ENCODE peak calls at places on chromosomes 12 and 14, in five cellular contexts. B, N, V, J and L are unnamed samples.

GRCh38 chr14:92382677-92383076 is 59.7 kb downstream of the SLC24A4 start:
- DNase-seq in J (no peak), V (no peak), B (peak; percentile 55), N (peak; percentile 17), L (no peak)

GRCh38 chr12:66629138-66629880 is 49.6 kb downstream of the GRIP1 start:
- DNase-seq in V (no peak), N (no peak), B (no peak), J (no peak), L (no peak)

GRCh38 chr12:107027304-107028053 is 40.5 kb upstream of the MTERF2 start:
- DNase-seq in V (peak; percentile 96), B (peak; percentile 98), N (peak; percentile 91), J (peak; percentile 96), L (no peak)

GRCh38 chr14:104824353-104824997 is 23.6 kb downstream of the ZBTB42 start:
- DNase-seq in B (no peak), J (no peak), V (no peak), N (no peak), L (no peak)

GRCh38 chr14:101492716-101493115 is 68.6 kb upstream of the DIO3 start:
- DNase-seq in V (no peak), N (no peak), J (no peak), B (no peak), L (no peak)

GRCh38 chr12:115172521-115172920 is 488.5 kb upstream of the TBX3 start:
- DNase-seq in N (no peak), B (no peak), J (peak; percentile 83), V (peak; percentile 92), L (no peak)

GRCh38 chr12:63223128-63223527 is 72.1 kb upstream of the AVPR1A start:
- DNase-seq in N (no peak), V (no peak), J (no peak), B (no peak), L (no peak)

GRCh38 chr14:21192875-21193535 is 37.1 kb upstream of the OR5AU1 start:
- DNase-seq in J (no peak), B (no peak), N (no peak), V (peak; percentile 40), L (no peak)

GRCh38 chr14:56221392-56222128 is 103.3 kb downstream of the PELI2 start:
- DNase-seq in B (no peak), V (no peak), J (no peak), N (no peak), L (no peak)

GRCh38 chr12:33795536-33795935 is 226.8 kb upstream of the ALG10 start:
- DNase-seq in J (no peak), V (no peak), B (peak; percentile 82), N (peak; percentile 98), L (no peak)

GRCh38 chr12:118402251-118402650 is 25.9 kb downstream of the SUDS3 start:
- DNase-seq in J (peak; percentile 69), V (peak; percentile 93), B (no peak), N (peak; percentile 3), L (no peak)

GRCh38 chr12:30822385-30823139 is 67.8 kb upstream of the CAPRIN2 start:
- DNase-seq in B (no peak), V (peak; percentile 10), N (peak; percentile 22), J (peak; percentile 50), L (no peak)

GRCh38 chr14:65239143-65239672 is 136.9 kb upstream of the MAX start:
- DNase-seq in V (peak; percentile 77), J (peak; percentile 67), N (no peak), B (no peak), L (no peak)

GRCh38 chr14:28831126-28831525 is 64.5 kb downstream of the FOXG1 start:
- DNase-seq in J (no peak), B (no peak), V (no peak), N (no peak), L (no peak)

GRCh38 chr14:65035049-65035448 is 48.4 kb downstream of the FNTB start:
- DNase-seq in N (no peak), B (no peak), J (peak; percentile 56), V (no peak), L (no peak)

GRCh38 chr12:93167841-93168492 is 209.8 kb upstream of the NUDT4 start:
- DNase-seq in J (no peak), B (peak; percentile 43), V (no peak), N (no peak), L (no peak)

GRCh38 chr12:15899282-15899870 is 11.8 kb upstream of the DERA start:
- DNase-seq in V (no peak), B (peak; percentile 25), N (no peak), J (peak; percentile 31), L (no peak)

DNA sequence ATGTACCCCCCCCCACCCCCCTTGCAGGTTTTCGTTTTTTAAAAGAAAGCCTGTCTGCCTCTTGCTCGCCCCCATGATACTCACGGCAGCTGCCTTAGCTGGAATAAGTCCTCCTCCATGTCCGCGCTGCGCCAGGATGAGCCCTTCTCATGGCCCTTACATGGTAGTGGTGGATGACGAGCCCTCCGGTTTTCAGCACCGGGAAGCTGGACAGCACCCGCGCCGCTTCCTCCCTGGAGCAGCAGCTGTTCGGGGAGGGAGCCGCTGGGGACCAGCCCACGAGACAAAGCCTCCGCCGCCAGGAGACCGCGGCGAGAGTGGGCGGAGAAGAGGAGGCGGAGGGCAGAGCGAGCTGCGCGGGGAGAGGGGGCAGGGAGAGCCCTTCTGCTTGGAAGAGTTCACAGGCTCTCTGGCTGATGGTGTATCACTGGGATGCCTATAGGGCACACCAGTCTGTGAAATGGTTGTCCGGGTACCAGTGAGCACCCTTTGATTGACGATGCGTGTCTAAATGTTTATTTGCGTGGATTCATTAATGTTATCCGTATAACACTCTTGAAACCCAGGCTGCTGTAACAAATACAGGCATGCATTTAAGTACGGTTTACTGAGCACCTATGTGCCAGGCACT is at the start of gene SVOP:
- DNase-seq in J (peak; percentile 76), N (peak; percentile 65), V (peak; percentile 76), B (peak; percentile 79), L (peak; percentile 35)
- H3K4me2 ChIP-seq in J (peak within 1 kb of the TSS; percentile 34), N (peak within 1 kb of the TSS; percentile 73), V (peak within 1 kb of the TSS; percentile 71), B (peak within 1 kb of the TSS; percentile 27), L (no peak within 1 kb of the TSS)

DNA sequence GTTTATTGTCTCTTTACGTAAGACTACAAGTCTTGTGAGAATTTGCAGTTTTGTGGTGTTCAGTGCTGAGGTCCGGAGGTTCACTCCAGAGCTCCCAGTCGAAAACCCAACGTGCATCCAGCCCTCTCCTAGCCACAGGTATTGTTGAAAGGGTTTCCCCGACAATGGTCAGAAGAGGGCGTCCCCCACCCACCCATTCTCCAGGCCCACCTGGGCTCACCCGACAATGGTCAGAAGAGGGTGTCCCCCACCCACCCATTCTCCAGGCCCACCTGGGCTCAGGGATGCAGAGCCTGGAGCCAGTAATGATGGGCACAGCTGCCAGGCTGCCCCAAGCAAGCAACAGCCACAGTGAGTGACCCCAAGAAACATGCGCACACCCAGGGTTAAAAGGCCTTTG is 126.8 kb upstream of the EVL start:
- DNase-seq in B (no peak), V (no peak), N (no peak), J (no peak), L (no peak)
- TF ChIP-seq CTCF in B (no peak), V (no peak), N (no peak), J (no peak), L (no peak)

GRCh38 chr14:39384177-39384576 is 48.1 kb downstream of the FBXO33 start:
- DNase-seq in N (no peak), V (no peak), J (no peak), B (no peak), L (no peak)

GRCh38 chr14:39376671-39377403 is 55.4 kb downstream of the FBXO33 start:
- DNase-seq in B (no peak), N (no peak), V (peak; percentile 40), J (peak; percentile 13), L (no peak)

GRCh38 chr14:39383026-39383626 is 49.1 kb downstream of the FBXO33 start:
- DNase-seq in V (no peak), N (no peak), B (no peak), J (no peak), L (no peak)

GRCh38 chr14:39382463-39382862 is 49.8 kb downstream of the FBXO33 start:
- DNase-seq in V (no peak), B (no peak), J (no peak), N (no peak), L (no peak)

DNA sequence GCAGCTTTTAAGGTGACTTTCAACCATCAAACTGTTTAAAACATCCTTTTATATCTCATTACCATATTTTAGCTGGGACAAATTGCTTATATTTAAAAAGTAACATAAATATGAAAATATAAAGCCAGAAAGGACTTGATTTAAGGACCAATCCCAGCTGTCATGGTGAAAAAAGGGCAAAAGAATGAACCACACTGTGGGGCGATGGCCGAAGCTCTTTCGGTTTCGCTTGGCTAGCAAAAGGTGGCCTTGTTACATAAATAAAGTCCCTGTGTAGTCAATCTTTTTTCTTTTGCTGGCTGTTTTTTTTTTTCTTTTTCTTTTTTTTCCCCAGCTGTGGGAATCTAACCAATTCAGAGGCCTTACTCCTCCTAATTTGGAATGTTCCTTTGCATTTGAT is 50.9 kb downstream of the FBXO33 start:
- DNase-seq in V (no peak), J (no peak), N (no peak), B (no peak), L (no peak)
- H3K4me3 ChIP-seq in V (no peak overlapping the region), J (no peak overlapping the region), N (no peak overlapping the region), B (no peak overlapping the region), L (no peak overlapping the region)

GRCh38 chr14:67514650-67515385 is 18.3 kb upstream of the PLEKHH1 start:
- DNase-seq in N (no peak), B (peak; percentile 35), J (peak; percentile 37), V (peak; percentile 33), L (peak; percentile 70)
- H3K4me2 ChIP-seq in N (peak overlapping the region; percentile 88), B (peak overlapping the region; percentile 85), J (peak overlapping the region; percentile 64), V (peak overlapping the region; percentile 81), L (peak overlapping the region; percentile 90)

GRCh38 chr14:90301580-90302181 is 30.1 kb downstream of the NRDE2 start:
- DNase-seq in V (peak; percentile 80), N (peak; percentile 25), B (peak; percentile 60), J (peak; percentile 83), L (no peak)
- TF ChIP-seq CTCF in V (peak; percentile 79), N (peak; percentile 56), B (peak; percentile 66), J (peak; percentile 65), L (peak; percentile 55)

DNA sequence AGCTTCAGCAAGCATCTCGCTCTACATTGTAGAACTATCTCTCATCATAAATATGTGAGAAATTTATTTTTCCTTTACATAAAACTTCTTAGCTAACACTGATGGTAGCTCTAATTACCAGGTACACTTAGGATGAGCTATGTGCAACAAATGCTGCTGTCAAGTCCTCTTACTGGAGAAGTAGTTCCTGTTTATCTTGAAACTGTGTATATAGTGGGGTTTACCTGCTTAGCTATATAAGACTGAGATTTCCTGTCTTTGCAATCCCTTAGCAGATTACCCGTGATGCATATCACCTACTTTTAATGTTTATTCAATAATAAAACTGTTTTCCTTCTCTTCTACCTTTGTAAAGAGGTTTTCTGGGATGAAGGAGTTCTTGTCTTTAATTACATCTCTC is 98.0 kb upstream of the USP15 start:
- DNase-seq in J (no peak), V (no peak), N (no peak), B (no peak), L (no peak)
- H3K4me3 ChIP-seq in J (no peak overlapping the region), V (no peak overlapping the region), N (no peak overlapping the region), B (no peak overlapping the region), L (no peak overlapping the region)

GRCh38 chr14:96168581-96168980 is 36.1 kb upstream of the BDKRB2 start:
- DNase-seq in J (no peak), N (no peak), V (no peak), B (no peak), L (no peak)

GRCh38 chr14:96166475-96167223 is 38.0 kb upstream of the BDKRB2 start:
- DNase-seq in V (peak; percentile 54), N (no peak), J (no peak), B (no peak), L (no peak)

GRCh38 chr14:96164861-96165490 is 39.7 kb upstream of the BDKRB2 start:
- DNase-seq in B (no peak), J (peak; percentile 76), N (no peak), V (peak; percentile 58), L (no peak)

GRCh38 chr14:96165493-96166474 is 38.9 kb upstream of the BDKRB2 start:
- DNase-seq in N (no peak), B (no peak), V (no peak), J (no peak), L (no peak)

GRCh38 chr14:96167224-96168148 is 37.2 kb upstream of the BDKRB2 start:
- DNase-seq in V (peak; percentile 95), N (peak; percentile 75), B (peak; percentile 70), J (peak; percentile 83), L (no peak)
- H3K4me2 ChIP-seq in V (peak overlapping the region; percentile 48), N (no peak overlapping the region), B (no peak overlapping the region), J (peak overlapping the region; percentile 0), L (no peak overlapping the region)